ENCODE peak calls at places on chromosome 6, in ten cellular contexts. Q is NAMALWA; H is fibroblast of villous mesenchyme; X is kidney glomerular epithelial cell; B is progenitor cell of endocrine pancreas; M is stimulated activated CD4-positive, alpha-beta T cell treated with anti-CD3 and anti-CD28 coated beads, Interleukin-15, amount 100 ng/mL, for 1 hour; L is Karpas-422; Z is COR-L47; A is iris pigment epithelial cell; O is stimulated activated CD8-positive, alpha-beta memory T cell treated with anti-CD3 and anti-CD28 coated beads, Interleukin-15, amount 100 ng/mL, for 1 hour. W is an unnamed sample.
A peak's percentile ranks its signal among the peaks of the same experiment; 100 is the strongest.

GRCh38 chr6:118656822-118657451 is 5.5 kb upstream of the CEP85L start:
- DNase-seq in Q (no peak), H (no peak), X (no peak), B (no peak), M (no peak), L (no peak), Z (no peak), A (no peak), O (no peak), W (no peak)

GRCh38 chr6:19851273-19852089 is 14.3 kb downstream of the ID4 start:
- DNase-seq in Q (peak; percentile 68), H (peak; percentile 77), X (peak; percentile 88), B (no peak), M (no peak), L (peak; percentile 58), Z (peak; percentile 74), A (peak; percentile 83), O (no peak), W (no peak)

GRCh38 chr6:90284236-90284744 is 12.4 kb downstream of the BACH2 start:
- DNase-seq in Q (no peak), H (peak; percentile 81), X (peak; percentile 97), B (no peak), M (no peak), L (no peak), Z (no peak), A (peak; percentile 98), O (peak; percentile 16), W (no peak)

GRCh38 chr6:150038202-150038830 is 13.0 kb upstream of the RAET1L start:
- DNase-seq in Q (no peak), H (no peak), X (no peak), B (no peak), M (no peak), L (no peak), Z (no peak), A (no peak), O (no peak), W (no peak)

GRCh38 chr6:139133272-139133671 is 1.6 kb upstream of the HECA start:
- DNase-seq in Q (peak; percentile 73), H (no peak), X (no peak), B (no peak), M (no peak), L (peak; percentile 96), Z (no peak), A (no peak), O (no peak), W (no peak)

GRCh38 chr6:165984743-165985142 is 182.9 kb downstream of the TBXT start:
- DNase-seq in Q (no peak), H (no peak), X (no peak), B (no peak), M (no peak), L (no peak), Z (no peak), A (no peak), O (no peak), W (no peak)

GRCh38 chr6:20086992-20087391 is 125.3 kb downstream of the MBOAT1 start:
- DNase-seq in Q (no peak), H (no peak), X (no peak), B (no peak), M (no peak), L (no peak), Z (no peak), A (no peak), O (no peak), W (no peak)

GRCh38 chr6:77463881-77464867 is 883 bp upstream of the HTR1B start:
- DNase-seq in Q (no peak), H (peak; percentile 48), X (no peak), B (peak; percentile 24), M (no peak), L (no peak), Z (no peak), A (peak; percentile 55), O (no peak), W (no peak)

GRCh38 chr6:8825726-8826125 is 390.4 kb upstream of the SLC35B3 start:
- DNase-seq in Q (no peak), H (no peak), X (no peak), B (no peak), M (no peak), L (no peak), Z (no peak), A (no peak), O (no peak), W (no peak)

GRCh38 chr6:157728183-157728881 is 94.7 kb upstream of the SNX9 start:
- DNase-seq in Q (no peak), H (no peak), X (no peak), B (no peak), M (no peak), L (no peak), Z (no peak), A (no peak), O (no peak), W (no peak)

GRCh38 chr6:14309516-14309915 is 191.9 kb downstream of the CD83 start:
- DNase-seq in Q (no peak), H (no peak), X (no peak), B (no peak), M (no peak), L (no peak), Z (peak; percentile 30), A (no peak), O (no peak), W (no peak)

GRCh38 chr6:150076196-150076893 is 7.4 kb upstream of the ULBP3 start:
- DNase-seq in Q (peak; percentile 20), H (no peak), X (peak; percentile 29), B (no peak), M (no peak), L (no peak), Z (no peak), A (no peak), O (no peak), W (no peak)

GRCh38 chr6:77462359-77463307 is 658 bp downstream of the HTR1B start:
- DNase-seq in Q (no peak), H (peak; percentile 73), X (no peak), B (no peak), M (no peak), L (no peak), Z (no peak), A (peak; percentile 83), O (no peak), W (peak; percentile 36)

GRCh38 chr6:107152633-107153032 is 37.3 kb upstream of the BEND3 start:
- DNase-seq in Q (no peak), H (no peak), X (peak; percentile 53), B (no peak), M (no peak), L (no peak), Z (no peak), A (no peak), O (no peak), W (no peak)

GRCh38 chr6:30814137-30815084 is 69.9 kb upstream of the DDR1 start:
- DNase-seq in Q (no peak), H (peak; percentile 79), X (peak; percentile 69), B (no peak), M (peak; percentile 34), L (no peak), Z (no peak), A (peak; percentile 86), O (no peak), W (no peak)

GRCh38 chr6:25872804-25873203 is 1.2 kb downstream of the SLC17A3 start:
- DNase-seq in Q (peak; percentile 12), H (no peak), X (no peak), B (no peak), M (no peak), L (no peak), Z (no peak), A (no peak), O (no peak), W (no peak)

GRCh38 chr6:127786109-127786508 is 114.7 kb downstream of the THEMIS start:
- DNase-seq in Q (no peak), H (peak; percentile 45), X (no peak), B (no peak), M (no peak), L (no peak), Z (no peak), A (peak; percentile 58), O (no peak), W (no peak)

GRCh38 chr6:155311076-155311475 is 3.2 kb downstream of the TFB1M start:
- DNase-seq in Q (no peak), H (peak; percentile 22), X (no peak), B (no peak), M (no peak), L (no peak), Z (peak; percentile 21), A (peak; percentile 62), O (no peak), W (no peak)

GRCh38 chr6:30970946-30971345 is 12.6 kb upstream of the MUC21 start:
- DNase-seq in Q (no peak), H (no peak), X (no peak), B (no peak), M (no peak), L (no peak), Z (no peak), A (no peak), O (no peak), W (no peak)

GRCh38 chr6:11938285-11938890 is 73.7 kb upstream of the HIVEP1 start:
- DNase-seq in Q (no peak), H (no peak), X (no peak), B (no peak), M (no peak), L (no peak), Z (no peak), A (no peak), O (no peak), W (no peak)

GRCh38 chr6:106069478-106069877 is 16.7 kb upstream of the PRDM1 start:
- DNase-seq in Q (no peak), H (peak; percentile 72), X (peak; percentile 80), B (no peak), M (no peak), L (no peak), Z (peak; percentile 61), A (peak; percentile 89), O (no peak), W (no peak)

GRCh38 chr6:82396964-82397761 is 33.5 kb downstream of the TPBG start:
- DNase-seq in Q (no peak), H (peak; percentile 87), X (peak; percentile 92), B (no peak), M (no peak), L (no peak), Z (no peak), A (peak; percentile 94), O (no peak), W (no peak)

GRCh38 chr6:84762941-84763396 is 1.4 kb downstream of the TBX18 start:
- DNase-seq in Q (no peak), H (no peak), X (no peak), B (no peak), M (no peak), L (no peak), Z (peak; percentile 13), A (no peak), O (no peak), W (peak; percentile 57)

GRCh38 chr6:147900191-147900830 is 391.8 kb downstream of the SAMD5 start:
- DNase-seq in Q (no peak), H (no peak), X (no peak), B (no peak), M (no peak), L (no peak), Z (no peak), A (peak; percentile 50), O (no peak), W (no peak)

GRCh38 chr6:159809149-159809548 is 9.1 kb downstream of the PNLDC1 start:
- DNase-seq in Q (no peak), H (no peak), X (no peak), B (no peak), M (no peak), L (no peak), Z (no peak), A (no peak), O (no peak), W (no peak)

GRCh38 chr6:154134471-154135147 is 95.6 kb downstream of the OPRM1 start:
- DNase-seq in Q (no peak), H (no peak), X (no peak), B (no peak), M (no peak), L (no peak), Z (no peak), A (no peak), O (no peak), W (no peak)

GRCh38 chr6:89385156-89385667 is 26.9 kb downstream of the RRAGD start:
- DNase-seq in Q (no peak), H (no peak), X (peak; percentile 56), B (no peak), M (no peak), L (peak; percentile 67), Z (peak; percentile 10), A (peak; percentile 42), O (no peak), W (no peak)

GRCh38 chr6:46921731-46922130 is at the start of gene ADGRF5:
- DNase-seq in Q (no peak), H (no peak), X (no peak), B (no peak), M (no peak), L (no peak), Z (no peak), A (no peak), O (no peak), W (peak; percentile 70)

W was measured in right cardiac atrium.